ENCODE peak calls at places on chromosome 16, in four cellular contexts. E, H, D and R are unnamed samples.

GRCh38 chr16:24580665-24581064 is 41.3 kb downstream of the RBBP6 start:
- DNase-seq in E (no peak), D (no peak), H (no peak), R (no peak)

GRCh38 chr16:53055603-53056527 is 1.1 kb downstream of the CHD9 start:
- DNase-seq in D (no peak), H (peak; percentile 64), E (no peak), R (peak; percentile 76)

GRCh38 chr16:22225060-22225459 is 19.0 kb downstream of the EEF2K start:
- DNase-seq in H (no peak), E (no peak), D (no peak), R (peak; percentile 89)

GRCh38 chr16:53968896-53969295 is 264.9 kb downstream of the FTO start:
- DNase-seq in D (no peak), H (no peak), E (no peak), R (no peak)

GRCh38 chr16:2474877-2475412 is at the start of gene TBC1D24:
- DNase-seq in E (peak; percentile 90), D (peak; percentile 76), H (peak; percentile 90), R (peak; percentile 92)

GRCh38 chr16:89052824-89053724 is 40.6 kb upstream of the ACSF3 start:
- DNase-seq in D (no peak), H (peak; percentile 92), E (peak; percentile 88), R (no peak)

GRCh38 chr16:58651965-58652348 is 22.3 kb upstream of the CNOT1 start:
- DNase-seq in H (no peak), D (no peak), E (no peak), R (no peak)

GRCh38 chr16:82874672-82875071 is 247.9 kb downstream of the CDH13 start:
- DNase-seq in D (no peak), E (no peak), H (no peak), R (no peak)

GRCh38 chr16:27383511-27384243 is 18.3 kb upstream of the IL21R start:
- DNase-seq in E (no peak), H (no peak), D (no peak), R (peak; percentile 71)

GRCh38 chr16:87854053-87854906 is 15.0 kb downstream of the SLC7A5 start:
- DNase-seq in E (no peak), D (no peak), H (peak; percentile 41), R (no peak)

GRCh38 chr16:86903068-86903467 is 324.7 kb downstream of the FOXL1 start:
- DNase-seq in H (no peak), D (no peak), E (no peak), R (no peak)

GRCh38 chr16:21994856-21995465 is 6.0 kb downstream of the PDZD9 start:
- DNase-seq in E (no peak), H (no peak), D (no peak), R (no peak)

GRCh38 chr16:67718668-67719047 is 458 bp downstream of the GFOD2 start:
- DNase-seq in D (no peak), E (no peak), H (peak; percentile 11), R (no peak)

GRCh38 chr16:55713103-55713502 is 57.3 kb downstream of the SLC6A2 start:
- DNase-seq in D (no peak), E (no peak), H (no peak), R (no peak)

GRCh38 chr16:29321585-29321984 is 84.9 kb downstream of the NPIPB11 start:
- DNase-seq in E (no peak), H (no peak), D (no peak), R (no peak)

GRCh38 chr16:814974-815373 is 14.4 kb upstream of the GNG13 start:
- DNase-seq in E (no peak), D (no peak), H (no peak), R (no peak)

GRCh38 chr16:89507834-89508590 is at the start of gene SPG7:
- DNase-seq in H (peak; percentile 91), E (peak; percentile 89), D (peak; percentile 77), R (peak; percentile 90)

GRCh38 chr16:56108724-56109123 is 82.6 kb upstream of the GNAO1 start:
- DNase-seq in E (no peak), D (no peak), H (no peak), R (no peak)

GRCh38 chr16:89325861-89326471 is 108.5 kb downstream of the ZNF778 start:
- DNase-seq in E (peak; percentile 72), H (peak; percentile 72), D (no peak), R (peak; percentile 87)

GRCh38 chr16:52068447-52069074 is 478.4 kb downstream of the TOX3 start:
- DNase-seq in E (peak; percentile 35), D (no peak), H (peak; percentile 41), R (no peak)

GRCh38 chr16:28202147-28202746 is 9.5 kb downstream of the XPO6 start:
- DNase-seq in H (no peak), D (no peak), E (no peak), R (no peak)

GRCh38 chr16:5982979-5983378 is 885.4 kb upstream of the EEF2KMT start:
- DNase-seq in H (no peak), D (no peak), E (no peak), R (no peak)

GRCh38 chr16:35690413-35690812 is 2231.0 kb downstream of the TP53TG3F start:
- DNase-seq in E (no peak), H (no peak), D (no peak), R (no peak)

DNA sequence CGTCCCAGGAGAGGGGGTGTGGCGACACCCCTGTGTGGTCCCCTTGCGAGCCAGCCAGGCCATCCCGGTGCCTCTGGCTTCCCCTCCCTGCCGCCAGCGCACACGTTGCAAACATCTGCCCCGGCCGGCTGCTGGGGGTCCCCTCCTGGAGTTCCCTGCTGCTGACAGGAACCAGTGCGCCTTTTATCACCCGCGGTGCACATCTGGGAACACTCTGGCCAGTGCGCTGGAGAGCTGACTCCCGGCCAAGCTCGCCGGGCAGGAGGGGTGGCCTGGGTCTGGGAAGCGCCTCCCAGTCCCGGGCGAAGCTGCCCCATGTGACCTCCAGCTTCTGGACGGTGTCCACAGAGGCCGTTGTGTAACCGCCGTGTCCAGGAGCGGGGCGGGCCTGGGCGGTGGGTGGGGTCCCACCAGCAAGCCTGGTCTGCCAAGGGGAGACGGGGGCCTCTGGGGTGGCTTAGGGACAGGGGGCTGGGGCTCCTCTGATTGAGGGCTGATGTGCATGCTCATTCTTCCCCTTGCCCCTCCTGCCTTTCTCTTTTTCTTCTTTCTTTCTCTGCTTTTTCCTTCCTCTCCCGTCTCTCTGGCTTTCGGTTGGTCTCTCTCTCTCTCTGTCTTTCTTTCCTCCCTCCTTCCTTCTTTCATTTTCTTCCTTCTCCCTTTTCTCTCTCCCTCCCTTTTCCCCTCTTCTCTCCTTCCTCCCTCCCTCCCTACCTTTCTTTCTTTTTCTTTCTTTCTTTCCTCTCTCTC is 25.2 kb upstream of the CIBAR2 start:
- DNase-seq in D (peak; percentile 90), E (peak; percentile 93), H (peak; percentile 85), R (peak; percentile 99)
- TF ChIP-seq EP300 in D (peak; percentile 72), E (peak; percentile 39), H (peak; percentile 74), R (peak; percentile 79)

GRCh38 chr16:11109551-11109950 is 146.5 kb downstream of the SOCS1 start:
- DNase-seq in D (no peak), E (peak; percentile 62), H (no peak), R (no peak)
- TF ChIP-seq EP300 in D (no peak), E (no peak), H (no peak), R (no peak)

DNA sequence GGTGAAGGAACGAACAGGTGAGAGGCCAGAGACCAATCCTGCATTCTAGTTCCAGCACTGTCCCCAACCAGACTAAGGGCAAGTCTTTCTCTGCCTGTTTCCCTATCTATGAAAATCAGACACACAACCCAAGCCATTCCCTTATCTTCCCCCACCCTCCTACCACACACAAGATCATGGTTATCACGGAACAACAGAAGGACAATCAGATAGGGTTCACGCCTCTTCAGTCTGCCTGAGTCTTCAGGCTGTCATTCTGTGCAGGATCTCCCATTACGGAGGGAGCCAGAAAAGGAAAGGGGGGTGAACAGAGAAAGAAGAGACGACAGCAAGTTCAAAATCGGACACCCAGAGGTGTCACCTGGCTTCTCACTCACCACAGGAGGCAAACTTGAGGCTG is 11.1 kb downstream of the TLE7 start:
- DNase-seq in H (no peak), D (no peak), E (no peak), R (no peak)
- TF ChIP-seq EP300 in H (no peak), D (no peak), E (no peak), R (no peak)

GRCh38 chr16:64870859-64871258 is 251.0 kb downstream of the CDH11 start:
- DNase-seq in D (no peak), H (no peak), E (no peak), R (no peak)
- TF ChIP-seq EP300 in D (no peak), H (no peak), E (no peak), R (no peak)

DNA sequence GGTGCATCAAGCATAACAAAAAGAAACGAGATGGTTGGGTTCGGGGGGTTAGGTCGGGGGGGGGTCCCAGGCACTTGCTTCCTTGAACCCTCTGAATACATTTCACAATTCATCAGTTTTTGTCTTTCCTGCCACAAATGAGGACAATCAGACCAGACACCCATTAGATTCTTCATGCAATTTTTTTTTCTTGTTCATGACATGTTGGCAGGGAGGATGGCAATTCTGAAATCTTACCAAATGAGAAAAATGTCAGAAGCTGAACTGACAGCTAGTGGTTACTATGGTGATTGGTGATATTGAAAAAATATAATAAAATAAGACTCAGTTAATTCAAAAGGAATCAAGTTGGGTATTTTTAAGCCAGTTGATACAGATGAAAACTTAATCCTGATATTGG is 419.5 kb upstream of the PSMD7 start:
- DNase-seq in E (no peak), D (no peak), H (no peak), R (no peak)
- TF ChIP-seq EP300 in E (no peak), D (no peak), H (no peak), R (no peak)

DNA sequence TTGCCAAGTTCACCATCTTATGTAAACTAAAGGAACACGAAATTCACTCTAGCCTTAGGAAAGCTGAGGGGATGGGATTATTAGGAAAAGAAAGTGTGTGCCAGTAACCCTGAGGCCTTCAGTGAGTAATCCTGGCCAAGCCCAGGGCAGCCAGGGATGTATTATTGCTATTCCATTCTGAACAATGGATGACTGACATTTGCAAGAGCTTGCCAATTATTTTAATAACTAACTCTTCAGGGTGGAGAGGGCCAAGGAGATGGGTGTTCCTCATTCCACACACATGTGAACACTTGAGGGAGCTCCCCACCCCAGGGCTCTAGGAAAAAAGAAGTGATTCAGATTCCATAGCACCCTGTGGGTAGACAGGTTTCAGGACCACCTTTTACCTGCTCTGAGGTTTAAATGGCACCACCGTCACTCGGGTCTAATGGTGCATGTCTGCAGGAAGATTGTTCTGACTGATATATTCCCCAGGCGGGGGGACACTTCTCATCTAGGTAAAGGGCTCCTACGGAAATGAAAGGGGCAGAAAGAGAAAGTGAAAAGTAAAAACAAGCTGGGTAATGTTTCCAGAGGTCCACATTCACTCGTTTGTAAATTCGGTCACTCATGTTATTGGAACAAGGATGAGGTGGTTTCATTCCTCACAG is 41.5 kb downstream of the TK2 start:
- DNase-seq in D (no peak), H (no peak), E (peak; percentile 37), R (peak; percentile 30)
- TF ChIP-seq EP300 in D (no peak), H (no peak), E (no peak), R (no peak)

GRCh38 chr16:66382171-66382965 is 15.9 kb downstream of the CDH5 start:
- DNase-seq in D (no peak), H (no peak), E (no peak), R (peak; percentile 50)
- TF ChIP-seq EP300 in D (peak; percentile 44), H (no peak), E (no peak), R (no peak)

DNA sequence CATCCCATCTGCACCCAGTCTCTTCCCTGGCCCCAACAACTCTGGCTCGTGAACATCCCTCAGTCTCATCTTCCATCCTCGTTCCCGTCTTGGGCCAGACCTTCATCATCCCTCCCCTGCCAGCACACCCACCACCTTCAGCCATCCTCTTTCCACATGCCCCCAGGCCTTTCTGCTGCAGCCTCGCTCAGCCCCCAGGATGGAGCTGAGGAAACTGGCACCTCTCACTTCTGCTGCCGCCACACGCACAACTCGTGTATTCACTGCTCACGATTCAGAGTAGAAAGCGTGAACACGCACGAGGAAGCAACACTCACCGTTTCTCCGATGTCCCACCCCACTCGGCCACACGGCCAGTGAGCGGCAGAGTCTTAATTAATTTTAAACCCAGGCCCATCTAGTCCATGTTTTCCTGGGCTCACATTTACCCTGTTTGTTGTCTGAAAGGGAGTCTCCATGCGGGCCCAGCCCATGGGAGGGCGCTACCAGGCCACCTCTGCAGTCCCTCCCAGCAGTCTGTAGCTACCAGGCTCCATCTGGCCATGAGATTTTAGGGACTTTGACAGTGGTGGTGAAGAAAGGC is 12.5 kb downstream of the C16orf90 start:
- DNase-seq in D (no peak), E (no peak), H (no peak), R (no peak)
- TF ChIP-seq EP300 in D (no peak), E (no peak), H (no peak), R (no peak)